ENCODE peak calls at places on chromosomes 3 and 15, in five cellular contexts. One of them, this sample, is unnamed.

GRCh38 chr15:65535192-65535591 is 4.9 kb downstream of the HACD3 start:
- DNase-seq in heart right ventricle: no peak
- DNase-seq in Peyer's patch: no peak
- DNase-seq in fibroblast of villous mesenchyme: no peak
- DNase-seq in lower leg skin: no peak
- DNase-seq in this sample: no peak

GRCh38 chr15:65827065-65827464 is 35.0 kb upstream of the DENND4A start:
- DNase-seq in heart right ventricle: no peak
- DNase-seq in Peyer's patch: no peak
- DNase-seq in fibroblast of villous mesenchyme: no peak
- DNase-seq in lower leg skin: peak
- DNase-seq in this sample: no peak

GRCh38 chr3:34650131-34650530 is 851.7 kb downstream of the PDCD6IP start:
- DNase-seq in heart right ventricle: no peak
- DNase-seq in Peyer's patch: no peak
- DNase-seq in fibroblast of villous mesenchyme: no peak
- DNase-seq in lower leg skin: peak
- DNase-seq in this sample: no peak

GRCh38 chr3:124883766-124884473 is 3.2 kb downstream of the ITGB5 start:
- DNase-seq in heart right ventricle: no peak
- DNase-seq in Peyer's patch: no peak
- DNase-seq in fibroblast of villous mesenchyme: no peak
- DNase-seq in lower leg skin: no peak
- DNase-seq in this sample: no peak

GRCh38 chr15:89820651-89821611 is 6.3 kb upstream of the ANPEP start:
- DNase-seq in heart right ventricle: no peak
- DNase-seq in Peyer's patch: no peak
- DNase-seq in fibroblast of villous mesenchyme: peak
- DNase-seq in lower leg skin: no peak
- DNase-seq in this sample: peak

GRCh38 chr3:30751610-30752299 is 142.7 kb downstream of the GADL1 start:
- DNase-seq in heart right ventricle: peak
- DNase-seq in Peyer's patch: no peak
- DNase-seq in fibroblast of villous mesenchyme: peak
- DNase-seq in lower leg skin: no peak
- DNase-seq in this sample: peak

GRCh38 chr15:52568569-52569243 is at the start of gene ARPP19:
- DNase-seq in heart right ventricle: peak
- DNase-seq in Peyer's patch: peak
- DNase-seq in fibroblast of villous mesenchyme: peak
- DNase-seq in lower leg skin: peak
- DNase-seq in this sample: peak

GRCh38 chr3:157042226-157042625 is 117.7 kb downstream of the CCNL1 start:
- DNase-seq in heart right ventricle: no peak
- DNase-seq in Peyer's patch: no peak
- DNase-seq in fibroblast of villous mesenchyme: no peak
- DNase-seq in lower leg skin: no peak
- DNase-seq in this sample: no peak

GRCh38 chr3:156150434-156151066 is 30.2 kb downstream of the KCNAB1 start:
- DNase-seq in heart right ventricle: no peak
- DNase-seq in Peyer's patch: peak
- DNase-seq in fibroblast of villous mesenchyme: peak
- DNase-seq in lower leg skin: no peak
- DNase-seq in this sample: peak

GRCh38 chr3:119695480-119695879 is 7.3 kb upstream of the CFAP91 start:
- DNase-seq in heart right ventricle: no peak
- DNase-seq in Peyer's patch: no peak
- DNase-seq in fibroblast of villous mesenchyme: peak
- DNase-seq in lower leg skin: no peak
- DNase-seq in this sample: peak

GRCh38 chr3:53243165-53243564 is 12.7 kb downstream of the TKT start:
- DNase-seq in heart right ventricle: no peak
- DNase-seq in Peyer's patch: no peak
- DNase-seq in fibroblast of villous mesenchyme: peak
- DNase-seq in lower leg skin: no peak
- DNase-seq in this sample: peak

GRCh38 chr15:70410371-70410975 is 312.8 kb upstream of the TLE3 start:
- DNase-seq in heart right ventricle: no peak
- DNase-seq in Peyer's patch: no peak
- DNase-seq in fibroblast of villous mesenchyme: no peak
- DNase-seq in lower leg skin: no peak
- DNase-seq in this sample: no peak

GRCh38 chr15:60673918-60674558 is 195.1 kb upstream of the ICE2 start:
- DNase-seq in heart right ventricle: no peak
- DNase-seq in Peyer's patch: no peak
- DNase-seq in fibroblast of villous mesenchyme: peak
- DNase-seq in lower leg skin: peak
- DNase-seq in this sample: peak

GRCh38 chr15:100350434-100351226 is 8.9 kb upstream of the ADAMTS17 start:
- DNase-seq in heart right ventricle: no peak
- DNase-seq in Peyer's patch: no peak
- DNase-seq in fibroblast of villous mesenchyme: peak
- DNase-seq in lower leg skin: no peak
- DNase-seq in this sample: peak

GRCh38 chr3:133763797-133764734 is 17.9 kb downstream of the TF start:
- DNase-seq in heart right ventricle: no peak
- DNase-seq in Peyer's patch: no peak
- DNase-seq in fibroblast of villous mesenchyme: peak
- DNase-seq in lower leg skin: no peak
- DNase-seq in this sample: no peak

GRCh38 chr15:81069356-81069755 is 64.7 kb upstream of the CFAP161 start:
- DNase-seq in heart right ventricle: no peak
- DNase-seq in Peyer's patch: no peak
- DNase-seq in fibroblast of villous mesenchyme: no peak
- DNase-seq in lower leg skin: no peak
- DNase-seq in this sample: no peak

GRCh38 chr3:177816667-177817208 is 619.5 kb upstream of the TBL1XR1 start:
- DNase-seq in heart right ventricle: no peak
- DNase-seq in Peyer's patch: no peak
- DNase-seq in fibroblast of villous mesenchyme: peak
- DNase-seq in lower leg skin: no peak
- DNase-seq in this sample: peak

GRCh38 chr15:44468713-44469385 is 41.4 kb downstream of the CTDSPL2 start:
- DNase-seq in heart right ventricle: no peak
- DNase-seq in Peyer's patch: no peak
- DNase-seq in fibroblast of villous mesenchyme: peak
- DNase-seq in lower leg skin: no peak
- DNase-seq in this sample: peak

GRCh38 chr3:175338775-175339535 is 479.8 kb downstream of the NAALADL2 start:
- DNase-seq in heart right ventricle: no peak
- DNase-seq in Peyer's patch: no peak
- DNase-seq in fibroblast of villous mesenchyme: peak
- DNase-seq in lower leg skin: no peak
- DNase-seq in this sample: peak

GRCh38 chr3:128236667-128237066 is 83.4 kb downstream of the EEFSEC start:
- DNase-seq in heart right ventricle: no peak
- DNase-seq in Peyer's patch: no peak
- DNase-seq in fibroblast of villous mesenchyme: no peak
- DNase-seq in lower leg skin: peak
- DNase-seq in this sample: no peak

GRCh38 chr15:67110958-67111864 is 45.8 kb downstream of the SMAD3 start:
- DNase-seq in heart right ventricle: no peak
- DNase-seq in Peyer's patch: no peak
- DNase-seq in fibroblast of villous mesenchyme: no peak
- DNase-seq in lower leg skin: no peak
- DNase-seq in this sample: no peak

GRCh38 chr3:64218746-64219145 is 6.5 kb downstream of the PRICKLE2 start:
- DNase-seq in heart right ventricle: no peak
- DNase-seq in Peyer's patch: no peak
- DNase-seq in fibroblast of villous mesenchyme: no peak
- DNase-seq in lower leg skin: no peak
- DNase-seq in this sample: no peak

GRCh38 chr3:44674211-44674610 is 25.7 kb downstream of the ZNF35 start:
- DNase-seq in heart right ventricle: no peak
- DNase-seq in Peyer's patch: no peak
- DNase-seq in fibroblast of villous mesenchyme: no peak
- DNase-seq in lower leg skin: no peak
- DNase-seq in this sample: no peak

GRCh38 chr15:64447536-64448315 is 12.7 kb upstream of the ZNF609 start:
- DNase-seq in heart right ventricle: no peak
- DNase-seq in Peyer's patch: no peak
- DNase-seq in fibroblast of villous mesenchyme: no peak
- DNase-seq in lower leg skin: no peak
- DNase-seq in this sample: no peak

GRCh38 chr3:66280304-66280703 is 59.5 kb downstream of the SLC25A26 start:
- DNase-seq in heart right ventricle: no peak
- DNase-seq in Peyer's patch: no peak
- DNase-seq in fibroblast of villous mesenchyme: no peak
- DNase-seq in lower leg skin: no peak
- DNase-seq in this sample: no peak

GRCh38 chr3:35829499-35829898 is 190.2 kb downstream of the ARPP21 start:
- DNase-seq in heart right ventricle: no peak
- DNase-seq in Peyer's patch: no peak
- DNase-seq in fibroblast of villous mesenchyme: peak
- DNase-seq in lower leg skin: no peak
- DNase-seq in this sample: peak

GRCh38 chr3:123397921-123398785 is 50.7 kb downstream of the ADCY5 start:
- DNase-seq in heart right ventricle: no peak
- DNase-seq in Peyer's patch: no peak
- DNase-seq in fibroblast of villous mesenchyme: no peak
- DNase-seq in lower leg skin: no peak
- DNase-seq in this sample: no peak

GRCh38 chr3:9994086-9994844 is 7.6 kb upstream of the EMC3 start:
- DNase-seq in heart right ventricle: no peak
- DNase-seq in Peyer's patch: no peak
- DNase-seq in fibroblast of villous mesenchyme: peak
- DNase-seq in lower leg skin: no peak
- DNase-seq in this sample: peak

GRCh38 chr3:19688767-19689166 is 245.2 kb downstream of the EFHB start:
- DNase-seq in heart right ventricle: no peak
- DNase-seq in Peyer's patch: no peak
- DNase-seq in fibroblast of villous mesenchyme: no peak
- DNase-seq in lower leg skin: no peak
- DNase-seq in this sample: no peak

GRCh38 chr3:58609990-58610389 is 32.8 kb upstream of the FAM107A start:
- DNase-seq in heart right ventricle: no peak
- DNase-seq in Peyer's patch: no peak
- DNase-seq in fibroblast of villous mesenchyme: no peak
- DNase-seq in lower leg skin: no peak
- DNase-seq in this sample: no peak

GRCh38 chr3:31532587-31533168 is at the start of gene STT3B:
- DNase-seq in heart right ventricle: peak
- DNase-seq in Peyer's patch: peak
- DNase-seq in fibroblast of villous mesenchyme: peak
- DNase-seq in lower leg skin: no peak
- DNase-seq in this sample: peak

GRCh38 chr15:70806992-70807712 is 43.8 kb upstream of the UACA start:
- DNase-seq in heart right ventricle: peak
- DNase-seq in Peyer's patch: peak
- DNase-seq in fibroblast of villous mesenchyme: peak
- DNase-seq in lower leg skin: peak
- DNase-seq in this sample: peak

GRCh38 chr15:69265347-69265955 is 33.3 kb upstream of the PAQR5 start:
- DNase-seq in heart right ventricle: no peak
- DNase-seq in Peyer's patch: no peak
- DNase-seq in fibroblast of villous mesenchyme: peak
- DNase-seq in lower leg skin: no peak
- DNase-seq in this sample: peak

GRCh38 chr15:43776101-43776717 is 557 bp downstream of the ELL3 start:
- DNase-seq in heart right ventricle: no peak
- DNase-seq in Peyer's patch: peak
- DNase-seq in fibroblast of villous mesenchyme: no peak
- DNase-seq in lower leg skin: peak
- DNase-seq in this sample: no peak

GRCh38 chr15:80999623-81000036 is 1.1 kb upstream of the TLNRD1 start:
- DNase-seq in heart right ventricle: no peak
- DNase-seq in Peyer's patch: peak
- DNase-seq in fibroblast of villous mesenchyme: no peak
- DNase-seq in lower leg skin: peak
- DNase-seq in this sample: no peak

GRCh38 chr3:187750041-187750512 is 4.8 kb upstream of the BCL6 start:
- DNase-seq in heart right ventricle: no peak
- DNase-seq in Peyer's patch: peak
- DNase-seq in fibroblast of villous mesenchyme: peak
- DNase-seq in lower leg skin: no peak
- DNase-seq in this sample: no peak
- H3K4me3 ChIP-seq in heart right ventricle: peak
- H3K4me3 ChIP-seq in Peyer's patch: peak
- H3K4me3 ChIP-seq in fibroblast of villous mesenchyme: peak
- H3K4me3 ChIP-seq in lower leg skin: no peak
- H3K4me3 ChIP-seq in this sample: no peak

GRCh38 chr3:24495334-24495994 is 814 bp upstream of the THRB start:
- DNase-seq in heart right ventricle: peak
- DNase-seq in Peyer's patch: peak
- DNase-seq in fibroblast of villous mesenchyme: no peak
- DNase-seq in lower leg skin: peak
- DNase-seq in this sample: no peak
- TF ChIP-seq CTCF in heart right ventricle: no peak
- TF ChIP-seq CTCF in Peyer's patch: peak
- TF ChIP-seq CTCF in fibroblast of villous mesenchyme: no peak
- TF ChIP-seq CTCF in lower leg skin: no peak
- TF ChIP-seq CTCF in this sample: no peak

DNA sequence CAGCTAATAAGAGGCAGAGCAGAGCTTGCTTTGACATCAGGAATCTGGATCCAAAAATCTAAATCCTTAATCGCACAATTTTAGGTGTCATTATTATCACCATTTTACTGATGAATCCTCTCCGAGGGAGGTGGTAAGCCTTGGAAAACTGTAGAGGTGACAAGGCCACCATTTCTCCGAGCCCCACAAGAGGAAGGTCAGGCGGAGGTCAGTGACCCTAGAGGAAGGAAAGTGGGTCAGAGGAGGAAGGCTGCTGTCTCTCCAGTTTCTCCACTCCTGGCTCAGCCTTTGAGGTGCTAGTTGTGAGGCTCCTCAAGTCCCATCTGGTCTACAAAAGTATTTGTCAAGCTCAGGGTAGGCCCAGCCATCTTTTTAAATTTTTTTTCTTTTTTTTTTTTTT is 3.2 kb downstream of the DVL3 start:
- DNase-seq in heart right ventricle: no peak
- DNase-seq in Peyer's patch: no peak
- DNase-seq in fibroblast of villous mesenchyme: no peak
- DNase-seq in lower leg skin: no peak
- DNase-seq in this sample: no peak
- H3K4me3 ChIP-seq in heart right ventricle: no peak
- H3K4me3 ChIP-seq in Peyer's patch: no peak
- H3K4me3 ChIP-seq in fibroblast of villous mesenchyme: no peak
- H3K4me3 ChIP-seq in lower leg skin: no peak
- H3K4me3 ChIP-seq in this sample: no peak

DNA sequence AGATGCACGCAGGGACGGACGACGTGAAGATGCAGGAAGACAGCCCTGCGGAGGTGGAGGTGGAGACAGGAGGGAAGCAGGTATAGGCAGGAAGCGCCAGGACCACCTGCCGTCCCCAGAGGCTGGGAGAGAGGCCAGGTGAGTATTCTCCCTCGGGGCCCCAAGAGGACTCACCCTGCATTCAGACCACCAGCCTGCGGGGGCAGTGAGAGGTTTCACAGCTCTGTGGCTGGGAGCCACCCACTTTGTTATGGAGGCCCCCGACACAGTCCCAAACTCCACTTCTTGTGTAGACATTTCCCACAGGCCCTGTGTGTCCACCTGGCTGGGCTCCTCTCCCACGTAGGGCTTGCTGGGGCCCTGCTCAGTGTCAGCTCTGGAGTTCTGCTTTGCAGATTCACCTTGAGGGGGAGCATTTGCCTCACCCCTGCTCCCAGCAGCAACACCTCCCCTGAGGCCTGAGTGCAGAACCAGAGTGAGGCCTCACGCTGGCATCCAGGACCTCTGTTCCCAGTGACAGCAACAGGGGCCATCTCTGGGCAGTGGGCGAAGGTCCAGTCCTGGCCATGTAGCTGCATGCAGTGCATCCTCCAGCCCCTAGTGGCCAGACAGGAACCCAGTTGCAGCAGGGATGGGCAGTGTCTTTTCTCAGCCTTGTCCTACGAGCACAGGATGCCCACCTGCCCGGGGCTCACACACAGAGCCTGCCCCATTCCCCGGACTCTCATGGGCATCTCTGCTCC is 119.4 kb upstream of the IQSEC1 start:
- DNase-seq in heart right ventricle: no peak
- DNase-seq in Peyer's patch: no peak
- DNase-seq in fibroblast of villous mesenchyme: no peak
- DNase-seq in lower leg skin: no peak
- DNase-seq in this sample: no peak
- TF ChIP-seq CTCF in heart right ventricle: peak
- TF ChIP-seq CTCF in Peyer's patch: no peak
- TF ChIP-seq CTCF in fibroblast of villous mesenchyme: peak
- TF ChIP-seq CTCF in lower leg skin: no peak
- TF ChIP-seq CTCF in this sample: peak

This sample was measured in fibroblast of pulmonary artery.